ENCODE peak calls at places on chromosomes 13 and 19, in ten cellular contexts. One of them, this sample, is unnamed.

GRCh38 chr19:54708781-54709180 is 15.5 kb upstream of the KIR3DL3 start:
- DNase-seq in testis: no peak
- DNase-seq in H9: no peak
- DNase-seq in choroid plexus epithelial cell: no peak
- DNase-seq in astrocyte of the spinal cord: no peak
- DNase-seq in CD8-positive, alpha-beta T cell: no peak
- DNase-seq in fibroblast of lung: no peak
- DNase-seq in IMR-90: no peak
- DNase-seq in cardiac fibroblast: no peak
- DNase-seq in type B pancreatic cell: no peak
- DNase-seq in this sample: no peak

GRCh38 chr13:100497394-100497793 is 91.2 kb downstream of the GGACT start:
- DNase-seq in type B pancreatic cell: no peak
- DNase-seq in IMR-90: peak; percentile 73
- DNase-seq in astrocyte of the spinal cord: peak; percentile 71
- DNase-seq in testis: no peak
- DNase-seq in CD8-positive, alpha-beta T cell: no peak
- DNase-seq in choroid plexus epithelial cell: peak; percentile 87
- DNase-seq in fibroblast of lung: peak; percentile 76
- DNase-seq in cardiac fibroblast: peak; percentile 95
- DNase-seq in H9: no peak
- DNase-seq in this sample: no peak

GRCh38 chr13:28540612-28541011 is 45.7 kb upstream of the FLT1 start:
- DNase-seq in fibroblast of lung: no peak
- DNase-seq in testis: no peak
- DNase-seq in H9: no peak
- DNase-seq in IMR-90: peak; percentile 57
- DNase-seq in astrocyte of the spinal cord: no peak
- DNase-seq in cardiac fibroblast: peak; percentile 39
- DNase-seq in type B pancreatic cell: no peak
- DNase-seq in choroid plexus epithelial cell: peak; percentile 13
- DNase-seq in CD8-positive, alpha-beta T cell: no peak
- DNase-seq in this sample: no peak

GRCh38 chr13:36157475-36157874 is 26.3 kb upstream of the DCLK1 start:
- DNase-seq in H9: no peak
- DNase-seq in cardiac fibroblast: no peak
- DNase-seq in astrocyte of the spinal cord: no peak
- DNase-seq in CD8-positive, alpha-beta T cell: no peak
- DNase-seq in type B pancreatic cell: no peak
- DNase-seq in IMR-90: no peak
- DNase-seq in fibroblast of lung: no peak
- DNase-seq in choroid plexus epithelial cell: no peak
- DNase-seq in testis: no peak
- DNase-seq in this sample: no peak

GRCh38 chr13:43245374-43245964 is 222.1 kb downstream of the DNAJC15 start:
- DNase-seq in CD8-positive, alpha-beta T cell: no peak
- DNase-seq in type B pancreatic cell: no peak
- DNase-seq in cardiac fibroblast: peak; percentile 60
- DNase-seq in IMR-90: peak; percentile 92
- DNase-seq in fibroblast of lung: peak; percentile 93
- DNase-seq in H9: no peak
- DNase-seq in testis: no peak
- DNase-seq in choroid plexus epithelial cell: peak; percentile 86
- DNase-seq in astrocyte of the spinal cord: peak; percentile 87
- DNase-seq in this sample: no peak

GRCh38 chr13:75319244-75319643 is 162.7 kb downstream of the TBC1D4 start:
- DNase-seq in testis: no peak
- DNase-seq in fibroblast of lung: peak; percentile 63
- DNase-seq in IMR-90: peak; percentile 63
- DNase-seq in cardiac fibroblast: no peak
- DNase-seq in choroid plexus epithelial cell: peak; percentile 63
- DNase-seq in type B pancreatic cell: no peak
- DNase-seq in CD8-positive, alpha-beta T cell: no peak
- DNase-seq in astrocyte of the spinal cord: peak; percentile 81
- DNase-seq in H9: no peak
- DNase-seq in this sample: no peak

GRCh38 chr19:56189785-56190184 is 7.8 kb downstream of the ZSCAN5B start:
- DNase-seq in fibroblast of lung: no peak
- DNase-seq in choroid plexus epithelial cell: no peak
- DNase-seq in astrocyte of the spinal cord: no peak
- DNase-seq in testis: no peak
- DNase-seq in CD8-positive, alpha-beta T cell: no peak
- DNase-seq in cardiac fibroblast: no peak
- DNase-seq in H9: no peak
- DNase-seq in IMR-90: no peak
- DNase-seq in type B pancreatic cell: no peak
- DNase-seq in this sample: no peak

GRCh38 chr19:54162241-54162805 is 2.8 kb upstream of the LENG1 start:
- DNase-seq in astrocyte of the spinal cord: peak; percentile 73
- DNase-seq in H9: peak; percentile 91
- DNase-seq in cardiac fibroblast: peak; percentile 73
- DNase-seq in choroid plexus epithelial cell: peak; percentile 76
- DNase-seq in IMR-90: peak; percentile 44
- DNase-seq in fibroblast of lung: peak; percentile 54
- DNase-seq in testis: peak; percentile 88
- DNase-seq in type B pancreatic cell: no peak
- DNase-seq in CD8-positive, alpha-beta T cell: peak; percentile 79
- DNase-seq in this sample: peak; percentile 96

GRCh38 chr13:102227696-102228095 is 174.2 kb downstream of the FGF14 start:
- DNase-seq in type B pancreatic cell: no peak
- DNase-seq in fibroblast of lung: no peak
- DNase-seq in testis: no peak
- DNase-seq in CD8-positive, alpha-beta T cell: no peak
- DNase-seq in choroid plexus epithelial cell: no peak
- DNase-seq in IMR-90: no peak
- DNase-seq in astrocyte of the spinal cord: no peak
- DNase-seq in H9: no peak
- DNase-seq in cardiac fibroblast: no peak
- DNase-seq in this sample: no peak

GRCh38 chr19:31639306-31639705 is 290.1 kb upstream of the TSHZ3 start:
- DNase-seq in choroid plexus epithelial cell: no peak
- DNase-seq in IMR-90: peak; percentile 1
- DNase-seq in testis: no peak
- DNase-seq in fibroblast of lung: peak; percentile 45
- DNase-seq in cardiac fibroblast: no peak
- DNase-seq in type B pancreatic cell: no peak
- DNase-seq in CD8-positive, alpha-beta T cell: no peak
- DNase-seq in astrocyte of the spinal cord: no peak
- DNase-seq in H9: no peak
- DNase-seq in this sample: no peak

GRCh38 chr13:99926014-99926731 is 45.4 kb downstream of the ZIC5 start:
- DNase-seq in fibroblast of lung: peak; percentile 34
- DNase-seq in choroid plexus epithelial cell: peak; percentile 14
- DNase-seq in testis: peak; percentile 43
- DNase-seq in astrocyte of the spinal cord: peak; percentile 37
- DNase-seq in CD8-positive, alpha-beta T cell: no peak
- DNase-seq in type B pancreatic cell: no peak
- DNase-seq in IMR-90: peak; percentile 16
- DNase-seq in cardiac fibroblast: no peak
- DNase-seq in H9: no peak
- DNase-seq in this sample: no peak

GRCh38 chr19:15187026-15188007 is 13.5 kb downstream of the NOTCH3 start:
- DNase-seq in IMR-90: no peak
- DNase-seq in choroid plexus epithelial cell: no peak
- DNase-seq in type B pancreatic cell: no peak
- DNase-seq in testis: peak; percentile 82
- DNase-seq in astrocyte of the spinal cord: no peak
- DNase-seq in CD8-positive, alpha-beta T cell: no peak
- DNase-seq in fibroblast of lung: no peak
- DNase-seq in H9: peak; percentile 54
- DNase-seq in cardiac fibroblast: no peak
- DNase-seq in this sample: no peak

GRCh38 chr19:18571564-18572344 is at the start of gene UBA52:
- DNase-seq in cardiac fibroblast: peak; percentile 98
- DNase-seq in astrocyte of the spinal cord: peak; percentile 98
- DNase-seq in choroid plexus epithelial cell: peak; percentile 98
- DNase-seq in testis: peak; percentile 99
- DNase-seq in IMR-90: peak; percentile 96
- DNase-seq in CD8-positive, alpha-beta T cell: peak; percentile 99
- DNase-seq in type B pancreatic cell: peak; percentile 99
- DNase-seq in fibroblast of lung: peak; percentile 97
- DNase-seq in H9: peak; percentile 99
- DNase-seq in this sample: peak; percentile 97
- TF ChIP-seq CTCF in cardiac fibroblast: no peak
- TF ChIP-seq CTCF in astrocyte of the spinal cord: no peak
- TF ChIP-seq CTCF in choroid plexus epithelial cell: no peak
- TF ChIP-seq CTCF in testis: no peak
- TF ChIP-seq CTCF in IMR-90: no peak
- TF ChIP-seq CTCF in CD8-positive, alpha-beta T cell: no peak
- TF ChIP-seq CTCF in type B pancreatic cell: no peak
- TF ChIP-seq CTCF in fibroblast of lung: no peak
- TF ChIP-seq CTCF in H9: no peak
- TF ChIP-seq CTCF in this sample: no peak

GRCh38 chr19:6711078-6711361 is 9.4 kb downstream of the C3 start:
- DNase-seq in cardiac fibroblast: no peak
- DNase-seq in fibroblast of lung: no peak
- DNase-seq in CD8-positive, alpha-beta T cell: no peak
- DNase-seq in choroid plexus epithelial cell: no peak
- DNase-seq in astrocyte of the spinal cord: no peak
- DNase-seq in type B pancreatic cell: no peak
- DNase-seq in IMR-90: no peak
- DNase-seq in testis: no peak
- DNase-seq in H9: no peak
- DNase-seq in this sample: no peak

GRCh38 chr19:6712231-6712630 is 8.2 kb downstream of the C3 start:
- DNase-seq in testis: no peak
- DNase-seq in astrocyte of the spinal cord: no peak
- DNase-seq in cardiac fibroblast: no peak
- DNase-seq in H9: no peak
- DNase-seq in type B pancreatic cell: no peak
- DNase-seq in CD8-positive, alpha-beta T cell: no peak
- DNase-seq in IMR-90: no peak
- DNase-seq in fibroblast of lung: no peak
- DNase-seq in choroid plexus epithelial cell: no peak
- DNase-seq in this sample: no peak

GRCh38 chr19:6711605-6712004 is 8.8 kb downstream of the C3 start:
- DNase-seq in CD8-positive, alpha-beta T cell: no peak
- DNase-seq in fibroblast of lung: no peak
- DNase-seq in astrocyte of the spinal cord: no peak
- DNase-seq in choroid plexus epithelial cell: no peak
- DNase-seq in type B pancreatic cell: no peak
- DNase-seq in testis: no peak
- DNase-seq in H9: no peak
- DNase-seq in cardiac fibroblast: no peak
- DNase-seq in IMR-90: no peak
- DNase-seq in this sample: no peak

GRCh38 chr19:6709549-6709948 is 10.9 kb downstream of the C3 start:
- DNase-seq in fibroblast of lung: no peak
- DNase-seq in H9: no peak
- DNase-seq in testis: no peak
- DNase-seq in IMR-90: no peak
- DNase-seq in astrocyte of the spinal cord: no peak
- DNase-seq in cardiac fibroblast: no peak
- DNase-seq in choroid plexus epithelial cell: no peak
- DNase-seq in CD8-positive, alpha-beta T cell: no peak
- DNase-seq in type B pancreatic cell: no peak
- DNase-seq in this sample: no peak

DNA sequence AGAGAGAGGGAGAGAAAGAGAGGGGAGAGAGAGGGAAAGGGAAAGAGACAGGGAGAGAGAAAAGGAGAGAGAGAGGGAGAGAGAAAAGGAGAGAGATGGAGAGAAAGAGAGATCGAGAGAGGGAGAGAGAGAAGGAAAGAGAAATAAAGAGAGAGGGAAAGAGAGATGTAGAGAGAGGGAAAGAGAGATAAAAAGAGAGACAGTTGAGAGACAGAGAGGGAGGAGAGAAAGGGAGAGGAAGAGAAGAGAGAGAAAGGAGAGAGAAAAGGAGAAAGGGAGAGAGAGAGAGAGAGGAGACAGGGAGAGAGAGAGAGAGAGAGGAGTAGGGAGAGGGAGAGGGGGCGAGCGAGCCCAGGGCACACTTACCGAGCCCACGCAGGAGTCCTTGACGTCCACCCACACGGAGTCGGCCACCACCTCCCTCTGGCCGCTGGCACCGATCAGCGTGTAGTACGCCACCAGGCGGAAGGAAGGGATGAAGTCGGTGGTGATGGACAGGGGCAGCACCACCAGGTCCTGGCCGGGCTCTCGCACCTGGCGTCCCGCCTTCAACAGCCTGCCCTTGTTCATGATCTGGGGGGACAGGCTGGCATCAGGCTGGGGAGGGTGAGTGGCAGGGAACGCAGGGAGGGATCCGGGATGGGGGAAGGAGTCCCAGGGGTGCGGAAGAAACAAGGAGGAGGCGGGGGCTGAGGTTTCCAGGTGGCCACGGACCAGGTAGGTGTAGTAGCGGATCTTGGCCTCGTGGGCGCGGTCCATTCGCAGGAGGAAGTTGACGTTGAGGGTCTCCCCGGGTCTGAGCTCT is 10.0 kb downstream of the C3 start:
- DNase-seq in type B pancreatic cell: no peak
- DNase-seq in astrocyte of the spinal cord: no peak
- DNase-seq in IMR-90: no peak
- DNase-seq in CD8-positive, alpha-beta T cell: no peak
- DNase-seq in cardiac fibroblast: no peak
- DNase-seq in fibroblast of lung: no peak
- DNase-seq in testis: no peak
- DNase-seq in H9: peak; percentile 65
- DNase-seq in choroid plexus epithelial cell: no peak
- DNase-seq in this sample: no peak
- TF ChIP-seq CTCF in type B pancreatic cell: peak; percentile 18
- TF ChIP-seq CTCF in astrocyte of the spinal cord: no peak
- TF ChIP-seq CTCF in IMR-90: no peak
- TF ChIP-seq CTCF in CD8-positive, alpha-beta T cell: no peak
- TF ChIP-seq CTCF in cardiac fibroblast: no peak
- TF ChIP-seq CTCF in fibroblast of lung: no peak
- TF ChIP-seq CTCF in testis: no peak
- TF ChIP-seq CTCF in H9: peak; percentile 63
- TF ChIP-seq CTCF in choroid plexus epithelial cell: peak; percentile 28
- TF ChIP-seq CTCF in this sample: no peak

GRCh38 chr19:1843646-1844394 is 4.5 kb downstream of the REXO1 start:
- DNase-seq in fibroblast of lung: no peak
- DNase-seq in type B pancreatic cell: no peak
- DNase-seq in CD8-positive, alpha-beta T cell: no peak
- DNase-seq in H9: no peak
- DNase-seq in cardiac fibroblast: no peak
- DNase-seq in astrocyte of the spinal cord: no peak
- DNase-seq in choroid plexus epithelial cell: peak; percentile 30
- DNase-seq in testis: no peak
- DNase-seq in IMR-90: no peak
- DNase-seq in this sample: no peak
- TF ChIP-seq CTCF in fibroblast of lung: no peak
- TF ChIP-seq CTCF in type B pancreatic cell: peak; percentile 21
- TF ChIP-seq CTCF in CD8-positive, alpha-beta T cell: no peak
- TF ChIP-seq CTCF in H9: peak; percentile 54
- TF ChIP-seq CTCF in cardiac fibroblast: peak; percentile 25
- TF ChIP-seq CTCF in astrocyte of the spinal cord: peak; percentile 6
- TF ChIP-seq CTCF in choroid plexus epithelial cell: peak; percentile 45
- TF ChIP-seq CTCF in testis: no peak
- TF ChIP-seq CTCF in IMR-90: peak; percentile 15
- TF ChIP-seq CTCF in this sample: no peak

DNA sequence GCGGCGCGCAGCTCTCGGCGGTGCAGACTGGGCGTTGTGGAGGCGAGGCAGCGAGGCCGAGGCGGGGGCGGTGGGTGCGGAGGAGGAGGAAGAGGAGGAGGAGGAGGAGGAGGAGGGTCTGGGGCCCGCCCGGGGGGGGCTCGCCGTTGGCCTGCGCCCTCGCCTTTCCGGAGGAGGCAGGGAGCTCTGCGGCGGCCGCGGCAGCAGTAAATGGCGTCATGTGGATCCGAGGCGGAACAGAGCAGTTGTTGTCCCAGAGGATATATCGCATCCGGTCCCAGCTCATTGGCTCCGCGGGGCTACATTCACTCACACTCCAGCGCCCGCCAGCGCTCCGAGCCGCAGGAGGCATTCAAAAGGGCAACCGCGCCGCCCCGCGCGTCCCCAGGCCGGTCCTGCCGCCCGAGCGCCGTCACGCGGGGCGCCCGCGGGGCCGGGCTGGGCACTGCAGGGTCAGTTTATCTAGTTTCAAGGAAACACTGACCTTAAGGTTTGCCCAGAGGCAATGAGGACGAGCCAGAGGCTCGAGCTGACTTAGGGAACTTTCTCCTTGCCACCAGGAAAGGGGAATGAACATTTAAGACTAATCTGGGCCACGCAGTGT is at the start of gene SPRY2:
- DNase-seq in choroid plexus epithelial cell: peak; percentile 97
- DNase-seq in astrocyte of the spinal cord: peak; percentile 98
- DNase-seq in type B pancreatic cell: peak; percentile 92
- DNase-seq in IMR-90: peak; percentile 96
- DNase-seq in H9: peak; percentile 96
- DNase-seq in fibroblast of lung: peak; percentile 97
- DNase-seq in cardiac fibroblast: peak; percentile 99
- DNase-seq in testis: peak; percentile 96
- DNase-seq in CD8-positive, alpha-beta T cell: peak; percentile 15
- DNase-seq in this sample: peak; percentile 98
- TF ChIP-seq CTCF in choroid plexus epithelial cell: no peak
- TF ChIP-seq CTCF in astrocyte of the spinal cord: no peak
- TF ChIP-seq CTCF in type B pancreatic cell: peak; percentile 63
- TF ChIP-seq CTCF in IMR-90: peak; percentile 15
- TF ChIP-seq CTCF in H9: no peak
- TF ChIP-seq CTCF in fibroblast of lung: no peak
- TF ChIP-seq CTCF in cardiac fibroblast: no peak
- TF ChIP-seq CTCF in testis: no peak
- TF ChIP-seq CTCF in CD8-positive, alpha-beta T cell: no peak
- TF ChIP-seq CTCF in this sample: no peak